ENCODE peak calls at places on chromosomes 16 and 17, in five cellular contexts. A, L, O, I and H are unnamed samples.

GRCh38 chr16:47978491-47979490 is 177.0 kb downstream of the ABCC12 start:
- DNase-seq in A (no peak), L (no peak), O (no peak), I (no peak), H (no peak)

GRCh38 chr17:49379926-49380325 is 17.9 kb upstream of the ZNF652 start:
- DNase-seq in A (no peak), L (no peak), O (no peak), I (no peak), H (no peak)

GRCh38 chr16:54266363-54266955 is 20.1 kb downstream of the IRX3 start:
- DNase-seq in A (no peak), L (no peak), O (no peak), I (no peak), H (no peak)

GRCh38 chr17:17751489-17751995 is 70.3 kb downstream of the RAI1 start:
- DNase-seq in A (no peak), L (no peak), O (no peak), I (peak), H (no peak)

GRCh38 chr17:76074390-76075363 is at the start of gene GALR2:
- DNase-seq in A (no peak), L (no peak), O (no peak), I (no peak), H (no peak)

GRCh38 chr16:75265911-75266701 is 14.7 kb upstream of the BCAR1 start:
- DNase-seq in A (no peak), L (no peak), O (peak), I (peak), H (no peak)

GRCh38 chr17:51354908-51355307 is 94.6 kb downstream of the UTP18 start:
- DNase-seq in A (no peak), L (no peak), O (no peak), I (no peak), H (no peak)

GRCh38 chr16:11210260-11210659 is 45.7 kb downstream of the SOCS1 start:
- DNase-seq in A (no peak), L (no peak), O (no peak), I (no peak), H (no peak)

GRCh38 chr16:2854700-2855309 is 3.2 kb downstream of the PRSS22 start:
- DNase-seq in A (no peak), L (no peak), O (no peak), I (no peak), H (no peak)